ENCODE peak calls at places on chromosome 4, in nine cellular contexts. One of them, this sample, is unnamed.

GRCh38 chr4:137125011-137125410 is 407.3 kb downstream of the PCDH18 start:
- DNase-seq in naive thymus-derived CD8-positive, alpha-beta T cell: no peak
- DNase-seq in CD8-positive, alpha-beta memory T cell: no peak
- DNase-seq in spleen: no peak
- DNase-seq in RCC 7860: peak
- DNase-seq in NCI-H1092 treated with DMSO at 0.1 percent for 48 hours: no peak
- DNase-seq in ureter: no peak
- DNase-seq in AG09309: peak
- DNase-seq in left cardiac atrium: no peak
- DNase-seq in this sample: no peak

GRCh38 chr4:76301068-76301774 is 5.3 kb upstream of the STBD1 start:
- DNase-seq in ureter: no peak
- DNase-seq in RCC 7860: peak
- DNase-seq in AG09309: peak
- DNase-seq in NCI-H1092 treated with DMSO at 0.1 percent for 48 hours: no peak
- DNase-seq in naive thymus-derived CD8-positive, alpha-beta T cell: no peak
- DNase-seq in left cardiac atrium: no peak
- DNase-seq in spleen: no peak
- DNase-seq in CD8-positive, alpha-beta memory T cell: no peak
- DNase-seq in this sample: peak

GRCh38 chr4:158670975-158671664 is 567 bp downstream of the C4orf46 start:
- DNase-seq in ureter: peak
- DNase-seq in RCC 7860: peak
- DNase-seq in left cardiac atrium: peak
- DNase-seq in CD8-positive, alpha-beta memory T cell: peak
- DNase-seq in AG09309: peak
- DNase-seq in naive thymus-derived CD8-positive, alpha-beta T cell: peak
- DNase-seq in NCI-H1092 treated with DMSO at 0.1 percent for 48 hours: peak
- DNase-seq in spleen: peak
- DNase-seq in this sample: peak

GRCh38 chr4:168598191-168598590 is 101.3 kb downstream of the PALLD start:
- DNase-seq in ureter: no peak
- DNase-seq in CD8-positive, alpha-beta memory T cell: no peak
- DNase-seq in spleen: no peak
- DNase-seq in AG09309: peak
- DNase-seq in left cardiac atrium: no peak
- DNase-seq in RCC 7860: no peak
- DNase-seq in NCI-H1092 treated with DMSO at 0.1 percent for 48 hours: no peak
- DNase-seq in naive thymus-derived CD8-positive, alpha-beta T cell: no peak
- DNase-seq in this sample: no peak

GRCh38 chr4:85488416-85488815 is 13.5 kb downstream of the ARHGAP24 start:
- DNase-seq in NCI-H1092 treated with DMSO at 0.1 percent for 48 hours: no peak
- DNase-seq in RCC 7860: no peak
- DNase-seq in CD8-positive, alpha-beta memory T cell: no peak
- DNase-seq in spleen: no peak
- DNase-seq in left cardiac atrium: no peak
- DNase-seq in AG09309: no peak
- DNase-seq in naive thymus-derived CD8-positive, alpha-beta T cell: no peak
- DNase-seq in ureter: no peak
- DNase-seq in this sample: peak

GRCh38 chr4:82784615-82785247 is 13.9 kb downstream of the SCD5 start:
- DNase-seq in RCC 7860: no peak
- DNase-seq in AG09309: no peak
- DNase-seq in NCI-H1092 treated with DMSO at 0.1 percent for 48 hours: no peak
- DNase-seq in ureter: no peak
- DNase-seq in left cardiac atrium: no peak
- DNase-seq in CD8-positive, alpha-beta memory T cell: no peak
- DNase-seq in spleen: no peak
- DNase-seq in naive thymus-derived CD8-positive, alpha-beta T cell: no peak
- DNase-seq in this sample: no peak

GRCh38 chr4:176885224-176885623 is 92.5 kb upstream of the VEGFC start:
- DNase-seq in naive thymus-derived CD8-positive, alpha-beta T cell: no peak
- DNase-seq in ureter: no peak
- DNase-seq in NCI-H1092 treated with DMSO at 0.1 percent for 48 hours: no peak
- DNase-seq in spleen: no peak
- DNase-seq in left cardiac atrium: no peak
- DNase-seq in RCC 7860: no peak
- DNase-seq in AG09309: no peak
- DNase-seq in CD8-positive, alpha-beta memory T cell: no peak
- DNase-seq in this sample: no peak

GRCh38 chr4:5942947-5943346 is 50.1 kb upstream of the CRMP1 start:
- DNase-seq in CD8-positive, alpha-beta memory T cell: no peak
- DNase-seq in spleen: peak
- DNase-seq in AG09309: no peak
- DNase-seq in left cardiac atrium: no peak
- DNase-seq in RCC 7860: no peak
- DNase-seq in ureter: no peak
- DNase-seq in NCI-H1092 treated with DMSO at 0.1 percent for 48 hours: no peak
- DNase-seq in naive thymus-derived CD8-positive, alpha-beta T cell: no peak
- DNase-seq in this sample: no peak

GRCh38 chr4:185771696-185772390 is 40.2 kb downstream of the SORBS2 start:
- DNase-seq in AG09309: peak
- DNase-seq in CD8-positive, alpha-beta memory T cell: no peak
- DNase-seq in left cardiac atrium: no peak
- DNase-seq in naive thymus-derived CD8-positive, alpha-beta T cell: no peak
- DNase-seq in RCC 7860: no peak
- DNase-seq in ureter: no peak
- DNase-seq in spleen: no peak
- DNase-seq in NCI-H1092 treated with DMSO at 0.1 percent for 48 hours: no peak
- DNase-seq in this sample: no peak

GRCh38 chr4:90403781-90404180 is 276.6 kb downstream of the CCSER1 start:
- DNase-seq in NCI-H1092 treated with DMSO at 0.1 percent for 48 hours: no peak
- DNase-seq in spleen: no peak
- DNase-seq in left cardiac atrium: no peak
- DNase-seq in AG09309: no peak
- DNase-seq in ureter: no peak
- DNase-seq in naive thymus-derived CD8-positive, alpha-beta T cell: no peak
- DNase-seq in RCC 7860: no peak
- DNase-seq in CD8-positive, alpha-beta memory T cell: no peak
- DNase-seq in this sample: no peak

GRCh38 chr4:70505152-70505748 is 13.1 kb upstream of the AMTN start:
- DNase-seq in ureter: peak
- DNase-seq in CD8-positive, alpha-beta memory T cell: peak
- DNase-seq in left cardiac atrium: peak
- DNase-seq in naive thymus-derived CD8-positive, alpha-beta T cell: peak
- DNase-seq in AG09309: peak
- DNase-seq in NCI-H1092 treated with DMSO at 0.1 percent for 48 hours: peak
- DNase-seq in RCC 7860: peak
- DNase-seq in spleen: peak
- DNase-seq in this sample: no peak

GRCh38 chr4:16750216-16750615 is 148.2 kb downstream of the LDB2 start:
- DNase-seq in NCI-H1092 treated with DMSO at 0.1 percent for 48 hours: no peak
- DNase-seq in spleen: no peak
- DNase-seq in naive thymus-derived CD8-positive, alpha-beta T cell: no peak
- DNase-seq in left cardiac atrium: no peak
- DNase-seq in CD8-positive, alpha-beta memory T cell: no peak
- DNase-seq in ureter: no peak
- DNase-seq in AG09309: no peak
- DNase-seq in RCC 7860: no peak
- DNase-seq in this sample: no peak

GRCh38 chr4:123423819-123424218 is 27.2 kb downstream of the SPRY1 start:
- DNase-seq in AG09309: no peak
- DNase-seq in spleen: no peak
- DNase-seq in naive thymus-derived CD8-positive, alpha-beta T cell: no peak
- DNase-seq in left cardiac atrium: no peak
- DNase-seq in CD8-positive, alpha-beta memory T cell: no peak
- DNase-seq in NCI-H1092 treated with DMSO at 0.1 percent for 48 hours: no peak
- DNase-seq in ureter: no peak
- DNase-seq in RCC 7860: no peak
- DNase-seq in this sample: no peak

GRCh38 chr4:122331195-122331594 is 47.6 kb upstream of the ADAD1 start:
- DNase-seq in CD8-positive, alpha-beta memory T cell: no peak
- DNase-seq in left cardiac atrium: no peak
- DNase-seq in RCC 7860: no peak
- DNase-seq in AG09309: no peak
- DNase-seq in NCI-H1092 treated with DMSO at 0.1 percent for 48 hours: peak
- DNase-seq in naive thymus-derived CD8-positive, alpha-beta T cell: no peak
- DNase-seq in spleen: no peak
- DNase-seq in ureter: no peak
- DNase-seq in this sample: no peak

GRCh38 chr4:48877827-48878535 is 28.6 kb downstream of the OCIAD2 start:
- DNase-seq in left cardiac atrium: no peak
- DNase-seq in spleen: no peak
- DNase-seq in NCI-H1092 treated with DMSO at 0.1 percent for 48 hours: no peak
- DNase-seq in ureter: no peak
- DNase-seq in CD8-positive, alpha-beta memory T cell: no peak
- DNase-seq in naive thymus-derived CD8-positive, alpha-beta T cell: no peak
- DNase-seq in RCC 7860: no peak
- DNase-seq in AG09309: no peak
- DNase-seq in this sample: no peak

GRCh38 chr4:40214038-40214437 is 17.2 kb downstream of the RHOH start:
- DNase-seq in CD8-positive, alpha-beta memory T cell: peak
- DNase-seq in NCI-H1092 treated with DMSO at 0.1 percent for 48 hours: no peak
- DNase-seq in left cardiac atrium: no peak
- DNase-seq in spleen: no peak
- DNase-seq in AG09309: no peak
- DNase-seq in RCC 7860: no peak
- DNase-seq in naive thymus-derived CD8-positive, alpha-beta T cell: peak
- DNase-seq in ureter: no peak
- DNase-seq in this sample: no peak

GRCh38 chr4:15233626-15234025 is 194.2 kb upstream of the C1QTNF7 start:
- DNase-seq in ureter: no peak
- DNase-seq in AG09309: no peak
- DNase-seq in left cardiac atrium: no peak
- DNase-seq in NCI-H1092 treated with DMSO at 0.1 percent for 48 hours: no peak
- DNase-seq in RCC 7860: no peak
- DNase-seq in spleen: no peak
- DNase-seq in naive thymus-derived CD8-positive, alpha-beta T cell: no peak
- DNase-seq in CD8-positive, alpha-beta memory T cell: no peak
- DNase-seq in this sample: no peak

GRCh38 chr4:124713213-124713592 is 671 bp upstream of the ANKRD50 start:
- DNase-seq in NCI-H1092 treated with DMSO at 0.1 percent for 48 hours: peak
- DNase-seq in spleen: peak
- DNase-seq in AG09309: peak
- DNase-seq in left cardiac atrium: peak
- DNase-seq in RCC 7860: peak
- DNase-seq in naive thymus-derived CD8-positive, alpha-beta T cell: no peak
- DNase-seq in CD8-positive, alpha-beta memory T cell: peak
- DNase-seq in ureter: peak
- DNase-seq in this sample: peak

GRCh38 chr4:77599378-77599777 is 6.2 kb upstream of the CXCL13 start:
- DNase-seq in naive thymus-derived CD8-positive, alpha-beta T cell: no peak
- DNase-seq in NCI-H1092 treated with DMSO at 0.1 percent for 48 hours: no peak
- DNase-seq in ureter: no peak
- DNase-seq in left cardiac atrium: no peak
- DNase-seq in RCC 7860: peak
- DNase-seq in CD8-positive, alpha-beta memory T cell: no peak
- DNase-seq in spleen: no peak
- DNase-seq in AG09309: no peak
- DNase-seq in this sample: no peak

GRCh38 chr4:123505457-123506310 is 109.1 kb downstream of the SPRY1 start:
- DNase-seq in RCC 7860: no peak
- DNase-seq in spleen: peak
- DNase-seq in NCI-H1092 treated with DMSO at 0.1 percent for 48 hours: peak
- DNase-seq in left cardiac atrium: peak
- DNase-seq in ureter: peak
- DNase-seq in CD8-positive, alpha-beta memory T cell: peak
- DNase-seq in AG09309: no peak
- DNase-seq in naive thymus-derived CD8-positive, alpha-beta T cell: no peak
- DNase-seq in this sample: peak

GRCh38 chr4:48620861-48621260 is 130.8 kb downstream of the ZAR1 start:
- DNase-seq in naive thymus-derived CD8-positive, alpha-beta T cell: no peak
- DNase-seq in NCI-H1092 treated with DMSO at 0.1 percent for 48 hours: no peak
- DNase-seq in spleen: no peak
- DNase-seq in AG09309: no peak
- DNase-seq in ureter: no peak
- DNase-seq in left cardiac atrium: no peak
- DNase-seq in CD8-positive, alpha-beta memory T cell: no peak
- DNase-seq in RCC 7860: no peak
- DNase-seq in this sample: no peak

GRCh38 chr4:1211371-1211770 is 37.6 kb downstream of the CTBP1 start:
- DNase-seq in ureter: no peak
- DNase-seq in naive thymus-derived CD8-positive, alpha-beta T cell: no peak
- DNase-seq in NCI-H1092 treated with DMSO at 0.1 percent for 48 hours: no peak
- DNase-seq in spleen: peak
- DNase-seq in AG09309: no peak
- DNase-seq in left cardiac atrium: peak
- DNase-seq in RCC 7860: no peak
- DNase-seq in CD8-positive, alpha-beta memory T cell: no peak
- DNase-seq in this sample: no peak

GRCh38 chr4:54959656-54960055 is 165.7 kb downstream of the KDR start:
- DNase-seq in AG09309: peak
- DNase-seq in ureter: no peak
- DNase-seq in naive thymus-derived CD8-positive, alpha-beta T cell: no peak
- DNase-seq in CD8-positive, alpha-beta memory T cell: no peak
- DNase-seq in left cardiac atrium: no peak
- DNase-seq in NCI-H1092 treated with DMSO at 0.1 percent for 48 hours: no peak
- DNase-seq in spleen: no peak
- DNase-seq in RCC 7860: no peak
- DNase-seq in this sample: no peak